ENCODE peak calls at places on chromosomes 16 and 17, in eight cellular contexts. One of them, this sample, is unnamed. For H3K36me3, the result is how much of the 10 kb centered on the place peaks cover.

GRCh38 chr16:87780385-87780989 is 14.7 kb upstream of the KLHDC4 start:
- DNase-seq in esophagus squamous epithelium: no peak
- DNase-seq in HCT116: no peak
- DNase-seq in endodermal cell: no peak
- DNase-seq in ovary: no peak
- DNase-seq in right lobe of liver: no peak
- DNase-seq in IMR-90: peak
- DNase-seq in body of pancreas: peak
- DNase-seq in this sample: peak

GRCh38 chr17:39861235-39861634 is 2.9 kb downstream of the IKZF3 start:
- DNase-seq in esophagus squamous epithelium: no peak
- DNase-seq in right lobe of liver: no peak
- DNase-seq in HCT116: no peak
- DNase-seq in IMR-90: no peak
- DNase-seq in ovary: no peak
- DNase-seq in body of pancreas: no peak
- DNase-seq in endodermal cell: no peak
- DNase-seq in this sample: no peak

GRCh38 chr16:84970447-84971127 is 40.7 kb downstream of the ZDHHC7 start:
- DNase-seq in right lobe of liver: peak
- DNase-seq in ovary: peak
- DNase-seq in HCT116: peak
- DNase-seq in IMR-90: peak
- DNase-seq in esophagus squamous epithelium: no peak
- DNase-seq in body of pancreas: peak
- DNase-seq in endodermal cell: peak
- DNase-seq in this sample: peak

GRCh38 chr16:88406096-88407041 is 23.6 kb downstream of the ZNF469 start:
- DNase-seq in body of pancreas: no peak
- DNase-seq in esophagus squamous epithelium: no peak
- DNase-seq in HCT116: no peak
- DNase-seq in IMR-90: no peak
- DNase-seq in ovary: no peak
- DNase-seq in endodermal cell: no peak
- DNase-seq in right lobe of liver: no peak
- DNase-seq in this sample: no peak

GRCh38 chr17:77332981-77333685 is 192.4 kb downstream of the SEC14L1 start:
- DNase-seq in right lobe of liver: peak
- DNase-seq in IMR-90: peak
- DNase-seq in HCT116: no peak
- DNase-seq in body of pancreas: no peak
- DNase-seq in esophagus squamous epithelium: no peak
- DNase-seq in endodermal cell: no peak
- DNase-seq in ovary: peak
- DNase-seq in this sample: no peak

GRCh38 chr17:61631800-61632199 is 40.8 kb upstream of the NACA2 start:
- DNase-seq in ovary: no peak
- DNase-seq in HCT116: no peak
- DNase-seq in IMR-90: no peak
- DNase-seq in right lobe of liver: no peak
- DNase-seq in esophagus squamous epithelium: no peak
- DNase-seq in body of pancreas: no peak
- DNase-seq in endodermal cell: no peak
- DNase-seq in this sample: no peak

GRCh38 chr16:66741131-66741900 is 10.1 kb downstream of the DYNC1LI2 start:
- DNase-seq in right lobe of liver: peak
- DNase-seq in esophagus squamous epithelium: no peak
- DNase-seq in ovary: peak
- DNase-seq in endodermal cell: no peak
- DNase-seq in IMR-90: peak
- DNase-seq in HCT116: peak
- DNase-seq in body of pancreas: peak
- DNase-seq in this sample: no peak

GRCh38 chr16:68379472-68380347 is 68.6 kb downstream of the SMPD3 start:
- DNase-seq in ovary: no peak
- DNase-seq in esophagus squamous epithelium: no peak
- DNase-seq in HCT116: no peak
- DNase-seq in body of pancreas: no peak
- DNase-seq in IMR-90: no peak
- DNase-seq in endodermal cell: no peak
- DNase-seq in right lobe of liver: no peak
- DNase-seq in this sample: no peak

GRCh38 chr17:14205992-14206461 is 30.6 kb downstream of the CDRT15 start:
- DNase-seq in body of pancreas: peak
- DNase-seq in HCT116: peak
- DNase-seq in endodermal cell: no peak
- DNase-seq in ovary: no peak
- DNase-seq in IMR-90: no peak
- DNase-seq in right lobe of liver: peak
- DNase-seq in esophagus squamous epithelium: no peak
- DNase-seq in this sample: peak

GRCh38 chr16:46822270-46822669 is 8.7 kb downstream of the C16orf87 start:
- DNase-seq in esophagus squamous epithelium: no peak
- DNase-seq in ovary: no peak
- DNase-seq in right lobe of liver: no peak
- DNase-seq in HCT116: no peak
- DNase-seq in body of pancreas: no peak
- DNase-seq in IMR-90: peak
- DNase-seq in endodermal cell: no peak
- DNase-seq in this sample: no peak

GRCh38 chr17:79956853-79957252 is 78.8 kb downstream of the TBC1D16 start:
- DNase-seq in HCT116: no peak
- DNase-seq in IMR-90: no peak
- DNase-seq in esophagus squamous epithelium: no peak
- DNase-seq in ovary: peak
- DNase-seq in endodermal cell: peak
- DNase-seq in right lobe of liver: peak
- DNase-seq in body of pancreas: no peak
- DNase-seq in this sample: no peak

GRCh38 chr16:77437859-77438258 is 3.0 kb upstream of the ADAMTS18 start:
- DNase-seq in HCT116: no peak
- DNase-seq in esophagus squamous epithelium: no peak
- DNase-seq in ovary: no peak
- DNase-seq in endodermal cell: no peak
- DNase-seq in IMR-90: no peak
- DNase-seq in body of pancreas: no peak
- DNase-seq in right lobe of liver: no peak
- DNase-seq in this sample: no peak

GRCh38 chr16:72832640-72833039 is 215.3 kb downstream of the ZFHX3 start:
- DNase-seq in HCT116: no peak
- DNase-seq in IMR-90: peak
- DNase-seq in endodermal cell: peak
- DNase-seq in right lobe of liver: peak
- DNase-seq in esophagus squamous epithelium: no peak
- DNase-seq in body of pancreas: peak
- DNase-seq in ovary: peak
- DNase-seq in this sample: peak

GRCh38 chr16:48810803-48811453 is 200.9 kb upstream of the N4BP1 start:
- DNase-seq in IMR-90: no peak
- DNase-seq in right lobe of liver: no peak
- DNase-seq in HCT116: no peak
- DNase-seq in body of pancreas: no peak
- DNase-seq in endodermal cell: peak
- DNase-seq in ovary: no peak
- DNase-seq in esophagus squamous epithelium: no peak
- DNase-seq in this sample: no peak

GRCh38 chr17:29407856-29408255 is 17.7 kb downstream of the TAOK1 start:
- DNase-seq in esophagus squamous epithelium: no peak
- DNase-seq in IMR-90: peak
- DNase-seq in body of pancreas: no peak
- DNase-seq in right lobe of liver: no peak
- DNase-seq in HCT116: no peak
- DNase-seq in endodermal cell: no peak
- DNase-seq in ovary: no peak
- DNase-seq in this sample: no peak

GRCh38 chr16:75387951-75388350 is 45.4 kb downstream of the CFDP1 start:
- DNase-seq in esophagus squamous epithelium: no peak
- DNase-seq in ovary: no peak
- DNase-seq in endodermal cell: no peak
- DNase-seq in right lobe of liver: no peak
- DNase-seq in IMR-90: no peak
- DNase-seq in body of pancreas: no peak
- DNase-seq in HCT116: no peak
- DNase-seq in this sample: no peak

GRCh38 chr17:67902531-67903231 is 77.4 kb downstream of the BPTF start:
- DNase-seq in HCT116: no peak
- DNase-seq in ovary: no peak
- DNase-seq in endodermal cell: no peak
- DNase-seq in body of pancreas: no peak
- DNase-seq in esophagus squamous epithelium: no peak
- DNase-seq in right lobe of liver: no peak
- DNase-seq in IMR-90: no peak
- DNase-seq in this sample: no peak

GRCh38 chr16:67676516-67676915 is 9.9 kb downstream of the C16orf86 start:
- DNase-seq in IMR-90: no peak
- DNase-seq in right lobe of liver: no peak
- DNase-seq in HCT116: no peak
- DNase-seq in esophagus squamous epithelium: no peak
- DNase-seq in endodermal cell: no peak
- DNase-seq in ovary: no peak
- DNase-seq in body of pancreas: no peak
- DNase-seq in this sample: no peak

GRCh38 chr16:57762365-57763289 is 27.1 kb downstream of the KATNB1 start:
- DNase-seq in esophagus squamous epithelium: no peak
- DNase-seq in right lobe of liver: no peak
- DNase-seq in ovary: no peak
- DNase-seq in endodermal cell: no peak
- DNase-seq in IMR-90: no peak
- DNase-seq in body of pancreas: no peak
- DNase-seq in HCT116: no peak
- DNase-seq in this sample: no peak

GRCh38 chr17:60107526-60108257 is 29.0 kb upstream of the HEATR6 start:
- DNase-seq in IMR-90: no peak
- DNase-seq in esophagus squamous epithelium: no peak
- DNase-seq in ovary: no peak
- DNase-seq in body of pancreas: no peak
- DNase-seq in right lobe of liver: no peak
- DNase-seq in HCT116: no peak
- DNase-seq in endodermal cell: peak
- DNase-seq in this sample: no peak

GRCh38 chr17:17568772-17569195 is 22.7 kb downstream of the PEMT start:
- DNase-seq in body of pancreas: peak
- DNase-seq in ovary: peak
- DNase-seq in HCT116: peak
- DNase-seq in IMR-90: peak
- DNase-seq in right lobe of liver: peak
- DNase-seq in esophagus squamous epithelium: no peak
- DNase-seq in endodermal cell: peak
- DNase-seq in this sample: peak

GRCh38 chr16:64626771-64627170 is 495.1 kb downstream of the CDH11 start:
- DNase-seq in ovary: no peak
- DNase-seq in endodermal cell: no peak
- DNase-seq in right lobe of liver: no peak
- DNase-seq in body of pancreas: no peak
- DNase-seq in esophagus squamous epithelium: no peak
- DNase-seq in IMR-90: peak
- DNase-seq in HCT116: no peak
- DNase-seq in this sample: no peak

GRCh38 chr17:53721101-53721500 is 101.6 kb upstream of the KIF2B start:
- DNase-seq in IMR-90: peak
- DNase-seq in ovary: no peak
- DNase-seq in body of pancreas: no peak
- DNase-seq in endodermal cell: no peak
- DNase-seq in esophagus squamous epithelium: no peak
- DNase-seq in HCT116: no peak
- DNase-seq in right lobe of liver: no peak
- DNase-seq in this sample: no peak

GRCh38 chr17:81158688-81159590 is 6.4 kb upstream of the PVALEF start:
- DNase-seq in endodermal cell: no peak
- DNase-seq in body of pancreas: no peak
- DNase-seq in ovary: no peak
- DNase-seq in IMR-90: no peak
- DNase-seq in right lobe of liver: no peak
- DNase-seq in HCT116: no peak
- DNase-seq in esophagus squamous epithelium: no peak
- DNase-seq in this sample: no peak

GRCh38 chr17:81160747-81161453 is 4.4 kb upstream of the PVALEF start:
- DNase-seq in right lobe of liver: no peak
- DNase-seq in ovary: no peak
- DNase-seq in HCT116: no peak
- DNase-seq in IMR-90: no peak
- DNase-seq in body of pancreas: peak
- DNase-seq in esophagus squamous epithelium: no peak
- DNase-seq in endodermal cell: no peak
- DNase-seq in this sample: no peak

GRCh38 chr17:81161536-81161935 is 3.8 kb upstream of the PVALEF start:
- DNase-seq in ovary: no peak
- DNase-seq in esophagus squamous epithelium: no peak
- DNase-seq in body of pancreas: no peak
- DNase-seq in endodermal cell: no peak
- DNase-seq in right lobe of liver: no peak
- DNase-seq in HCT116: no peak
- DNase-seq in IMR-90: no peak
- DNase-seq in this sample: no peak

GRCh38 chr17:81159611-81160265 is 5.6 kb upstream of the PVALEF start:
- DNase-seq in ovary: no peak
- DNase-seq in endodermal cell: no peak
- DNase-seq in right lobe of liver: no peak
- DNase-seq in HCT116: no peak
- DNase-seq in body of pancreas: no peak
- DNase-seq in IMR-90: no peak
- DNase-seq in esophagus squamous epithelium: no peak
- DNase-seq in this sample: no peak

GRCh38 chr17:81160306-81160705 is 5.0 kb upstream of the PVALEF start:
- DNase-seq in IMR-90: no peak
- DNase-seq in ovary: peak
- DNase-seq in right lobe of liver: no peak
- DNase-seq in HCT116: no peak
- DNase-seq in body of pancreas: peak
- DNase-seq in endodermal cell: no peak
- DNase-seq in esophagus squamous epithelium: no peak
- DNase-seq in this sample: no peak
- H3K4me3 ChIP-seq in IMR-90: no peak
- H3K4me3 ChIP-seq in ovary: no peak
- H3K4me3 ChIP-seq in right lobe of liver: peak
- H3K4me3 ChIP-seq in HCT116: no peak
- H3K4me3 ChIP-seq in body of pancreas: no peak
- H3K4me3 ChIP-seq in endodermal cell: no peak
- H3K4me3 ChIP-seq in esophagus squamous epithelium: peak
- H3K4me3 ChIP-seq in this sample: no peak

GRCh38 chr17:54883939-54884338 is 16.7 kb upstream of the TOM1L1 start:
- DNase-seq in IMR-90: no peak
- DNase-seq in body of pancreas: no peak
- DNase-seq in endodermal cell: no peak
- DNase-seq in ovary: no peak
- DNase-seq in right lobe of liver: no peak
- DNase-seq in HCT116: no peak
- DNase-seq in esophagus squamous epithelium: no peak
- DNase-seq in this sample: no peak
- H3K36me3 ChIP-seq in IMR-90: under half
- H3K36me3 ChIP-seq in body of pancreas: under half
- H3K36me3 ChIP-seq in endodermal cell: under half
- H3K36me3 ChIP-seq in ovary: under half
- H3K36me3 ChIP-seq in right lobe of liver: under half
- H3K36me3 ChIP-seq in HCT116: under half
- H3K36me3 ChIP-seq in esophagus squamous epithelium: under half
- H3K36me3 ChIP-seq in this sample: under half

GRCh38 chr16:2037631-2038358 is 9.8 kb downstream of the NTHL1 start:
- DNase-seq in ovary: no peak
- DNase-seq in endodermal cell: no peak
- DNase-seq in body of pancreas: no peak
- DNase-seq in right lobe of liver: no peak
- DNase-seq in esophagus squamous epithelium: no peak
- DNase-seq in IMR-90: no peak
- DNase-seq in HCT116: no peak
- DNase-seq in this sample: no peak
- H3K27ac ChIP-seq in ovary: peak
- H3K27ac ChIP-seq in endodermal cell: no peak
- H3K27ac ChIP-seq in body of pancreas: peak
- H3K27ac ChIP-seq in right lobe of liver: peak
- H3K27ac ChIP-seq in esophagus squamous epithelium: peak
- H3K27ac ChIP-seq in IMR-90: peak
- H3K27ac ChIP-seq in HCT116: no peak
- H3K27ac ChIP-seq in this sample: no peak

GRCh38 chr17:42122371-42123303 is at the start of gene HSPB9:
- DNase-seq in endodermal cell: peak
- DNase-seq in IMR-90: no peak
- DNase-seq in esophagus squamous epithelium: no peak
- DNase-seq in right lobe of liver: peak
- DNase-seq in HCT116: no peak
- DNase-seq in body of pancreas: peak
- DNase-seq in ovary: peak
- DNase-seq in this sample: no peak
- H3K4me3 ChIP-seq in endodermal cell: no peak
- H3K4me3 ChIP-seq in IMR-90: no peak
- H3K4me3 ChIP-seq in esophagus squamous epithelium: peak
- H3K4me3 ChIP-seq in right lobe of liver: peak
- H3K4me3 ChIP-seq in HCT116: no peak
- H3K4me3 ChIP-seq in body of pancreas: no peak
- H3K4me3 ChIP-seq in ovary: peak
- H3K4me3 ChIP-seq in this sample: peak

This sample was measured in effector memory CD4-positive, alpha-beta T cell.